ENCODE peak calls at places on chromosomes 2 and 18, in four cellular contexts. One of them, this sample, is unnamed. For H3K27me3, the result is how much of the 10 kb centered on the place peaks cover.

GRCh38 chr2:75429036-75429435 is 131.7 kb downstream of the EVA1A start:
- DNase-seq in HCT116: no peak
- DNase-seq in SK-N-SH: no peak
- DNase-seq in K562: no peak
- DNase-seq in this sample: no peak

GRCh38 chr2:6916736-6917070 is 509 bp upstream of the RNF144A start:
- DNase-seq in SK-N-SH: no peak
- DNase-seq in HCT116: no peak
- DNase-seq in K562: no peak
- DNase-seq in this sample: no peak

GRCh38 chr2:150486539-150487484 is 655 bp downstream of the RND3 start:
- DNase-seq in SK-N-SH: peak
- DNase-seq in HCT116: no peak
- DNase-seq in K562: no peak
- DNase-seq in this sample: no peak

GRCh38 chr2:159622966-159623365 is 6.6 kb upstream of the BAZ2B start:
- DNase-seq in K562: no peak
- DNase-seq in HCT116: no peak
- DNase-seq in SK-N-SH: no peak
- DNase-seq in this sample: no peak

GRCh38 chr2:216371756-216372702 is at the start of gene MARCHF4:
- DNase-seq in K562: peak
- DNase-seq in HCT116: no peak
- DNase-seq in SK-N-SH: peak
- DNase-seq in this sample: peak

GRCh38 chr2:85994897-85995647 is 106.3 kb upstream of the ST3GAL5 start:
- DNase-seq in HCT116: no peak
- DNase-seq in SK-N-SH: no peak
- DNase-seq in K562: no peak
- DNase-seq in this sample: no peak

GRCh38 chr18:58176915-58177717 is 133.1 kb downstream of the NEDD4L start:
- DNase-seq in HCT116: no peak
- DNase-seq in SK-N-SH: no peak
- DNase-seq in K562: no peak
- DNase-seq in this sample: no peak

GRCh38 chr2:85889648-85890281 is 975 bp upstream of the ST3GAL5 start:
- DNase-seq in K562: no peak
- DNase-seq in HCT116: no peak
- DNase-seq in SK-N-SH: no peak
- DNase-seq in this sample: no peak

GRCh38 chr2:240919161-240919781 is 13.1 kb downstream of the CROCC2 start:
- DNase-seq in HCT116: no peak
- DNase-seq in K562: no peak
- DNase-seq in SK-N-SH: peak
- DNase-seq in this sample: no peak

GRCh38 chr2:225788571-225788970 is 389.1 kb downstream of the NYAP2 start:
- DNase-seq in HCT116: no peak
- DNase-seq in SK-N-SH: no peak
- DNase-seq in K562: no peak
- DNase-seq in this sample: no peak

GRCh38 chr2:40463112-40463511 is 11.2 kb upstream of the SLC8A1 start:
- DNase-seq in SK-N-SH: no peak
- DNase-seq in HCT116: no peak
- DNase-seq in K562: no peak
- DNase-seq in this sample: no peak

GRCh38 chr2:226579519-226579918 is 220.1 kb downstream of the IRS1 start:
- DNase-seq in HCT116: no peak
- DNase-seq in K562: no peak
- DNase-seq in SK-N-SH: no peak
- DNase-seq in this sample: no peak

GRCh38 chr2:192140236-192140839 is 54.4 kb downstream of the TMEFF2 start:
- DNase-seq in SK-N-SH: no peak
- DNase-seq in HCT116: no peak
- DNase-seq in K562: no peak
- DNase-seq in this sample: no peak

GRCh38 chr2:26327291-26328272 is 18.4 kb upstream of the SELENOI start:
- DNase-seq in SK-N-SH: no peak
- DNase-seq in K562: no peak
- DNase-seq in HCT116: no peak
- DNase-seq in this sample: no peak

GRCh38 chr2:148447877-148448276 is 196.7 kb upstream of the EPC2 start:
- DNase-seq in SK-N-SH: no peak
- DNase-seq in HCT116: no peak
- DNase-seq in K562: no peak
- DNase-seq in this sample: no peak

GRCh38 chr2:15145919-15146318 is 415.2 kb downstream of the NBAS start:
- DNase-seq in K562: no peak
- DNase-seq in SK-N-SH: no peak
- DNase-seq in HCT116: no peak
- DNase-seq in this sample: no peak

GRCh38 chr18:74329688-74330205 is 14.1 kb downstream of the C18orf63 start:
- DNase-seq in HCT116: no peak
- DNase-seq in K562: no peak
- DNase-seq in SK-N-SH: no peak
- DNase-seq in this sample: no peak

GRCh38 chr2:9665903-9666302 is 35.1 kb upstream of the YWHAQ start:
- DNase-seq in HCT116: no peak
- DNase-seq in K562: no peak
- DNase-seq in SK-N-SH: no peak
- DNase-seq in this sample: no peak

GRCh38 chr2:44579837-44580230 is 218.1 kb downstream of the CAMKMT start:
- DNase-seq in SK-N-SH: no peak
- DNase-seq in HCT116: no peak
- DNase-seq in K562: no peak
- DNase-seq in this sample: no peak

GRCh38 chr2:127658146-127658545 is 12.2 kb downstream of the GPR17 start:
- DNase-seq in HCT116: no peak
- DNase-seq in K562: no peak
- DNase-seq in SK-N-SH: no peak
- DNase-seq in this sample: no peak

GRCh38 chr2:43217228-43218220 is 8.9 kb downstream of the ZFP36L2 start:
- DNase-seq in HCT116: no peak
- DNase-seq in SK-N-SH: no peak
- DNase-seq in K562: no peak
- DNase-seq in this sample: peak

GRCh38 chr2:126730655-126731054 is 74.7 kb downstream of the GYPC start:
- DNase-seq in K562: no peak
- DNase-seq in HCT116: no peak
- DNase-seq in SK-N-SH: no peak
- DNase-seq in this sample: no peak

GRCh38 chr2:46462936-46463335 is 16.4 kb upstream of the TMEM247 start:
- DNase-seq in HCT116: no peak
- DNase-seq in SK-N-SH: no peak
- DNase-seq in K562: no peak
- DNase-seq in this sample: no peak

GRCh38 chr2:223097888-223098383 is 45.9 kb downstream of the KCNE4 start:
- DNase-seq in HCT116: no peak
- DNase-seq in K562: no peak
- DNase-seq in SK-N-SH: no peak
- DNase-seq in this sample: no peak

GRCh38 chr2:223102040-223102899 is 50.3 kb downstream of the KCNE4 start:
- DNase-seq in SK-N-SH: no peak
- DNase-seq in HCT116: peak
- DNase-seq in K562: no peak
- DNase-seq in this sample: no peak

GRCh38 chr2:223099561-223099960 is 47.6 kb downstream of the KCNE4 start:
- DNase-seq in SK-N-SH: no peak
- DNase-seq in K562: no peak
- DNase-seq in HCT116: no peak
- DNase-seq in this sample: no peak

GRCh38 chr2:223101340-223102039 is 49.5 kb downstream of the KCNE4 start:
- DNase-seq in SK-N-SH: peak
- DNase-seq in K562: peak
- DNase-seq in HCT116: peak
- DNase-seq in this sample: peak

GRCh38 chr2:223100061-223100511 is 48.1 kb downstream of the KCNE4 start:
- DNase-seq in HCT116: no peak
- DNase-seq in SK-N-SH: no peak
- DNase-seq in K562: no peak
- DNase-seq in this sample: no peak
- TF ChIP-seq YY1 in HCT116: no peak
- TF ChIP-seq YY1 in SK-N-SH: no peak
- TF ChIP-seq YY1 in K562: no peak
- TF ChIP-seq YY1 in this sample: no peak

GRCh38 chr2:104853926-104854506 is at the start of gene POU3F3:
- DNase-seq in K562: no peak
- DNase-seq in SK-N-SH: peak
- DNase-seq in HCT116: no peak
- DNase-seq in this sample: peak

GRCh38 chr2:104853401-104853925 is 452 bp upstream of the POU3F3 start:
- DNase-seq in HCT116: no peak
- DNase-seq in K562: no peak
- DNase-seq in SK-N-SH: peak
- DNase-seq in this sample: no peak

GRCh38 chr2:104850322-104851184 is 3.4 kb upstream of the POU3F3 start:
- DNase-seq in HCT116: no peak
- DNase-seq in SK-N-SH: no peak
- DNase-seq in K562: no peak
- DNase-seq in this sample: no peak

GRCh38 chr2:104851236-104852160 is 2.4 kb upstream of the POU3F3 start:
- DNase-seq in SK-N-SH: no peak
- DNase-seq in K562: no peak
- DNase-seq in HCT116: no peak
- DNase-seq in this sample: no peak

DNA sequence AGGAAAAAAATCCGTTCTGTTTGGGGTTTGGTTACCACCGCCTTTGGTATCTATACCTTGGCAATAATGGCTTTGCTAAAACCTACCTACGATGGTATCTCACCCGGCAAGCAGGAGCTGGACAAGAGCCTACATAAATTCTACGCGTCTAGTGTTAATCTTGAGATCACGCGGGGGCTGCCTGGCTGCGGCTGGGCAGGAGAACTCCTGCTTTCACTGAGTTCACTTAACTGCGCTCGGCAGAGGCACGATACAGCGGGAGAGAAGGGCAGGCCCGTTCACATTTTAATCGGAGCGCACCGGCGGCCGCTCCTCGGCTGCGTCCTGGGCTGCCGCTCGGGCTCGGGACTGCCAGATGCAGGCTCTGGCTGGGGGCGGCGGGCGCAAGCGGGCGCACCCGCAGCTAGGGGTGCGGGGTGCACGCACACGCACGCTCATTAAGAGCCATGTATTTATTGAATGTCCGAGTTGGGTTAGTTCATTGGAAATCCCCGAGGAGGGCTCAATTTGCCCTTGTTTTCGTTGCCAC is 1.7 kb upstream of the POU3F3 start:
- DNase-seq in SK-N-SH: peak
- DNase-seq in HCT116: no peak
- DNase-seq in K562: no peak
- DNase-seq in this sample: no peak
- H3K27me3 ChIP-seq in SK-N-SH: half or more
- H3K27me3 ChIP-seq in HCT116: under half
- H3K27me3 ChIP-seq in K562: under half
- H3K27me3 ChIP-seq in this sample: half or more

GRCh38 chr2:64582774-64583340 is 58.7 kb downstream of the AFTPH start:
- DNase-seq in HCT116: no peak
- DNase-seq in SK-N-SH: no peak
- DNase-seq in K562: no peak
- DNase-seq in this sample: no peak

GRCh38 chr2:64591188-64591587 is 62.5 kb downstream of the SERTAD2 start:
- DNase-seq in K562: no peak
- DNase-seq in HCT116: no peak
- DNase-seq in SK-N-SH: no peak
- DNase-seq in this sample: no peak

GRCh38 chr2:64586054-64586453 is 61.9 kb downstream of the AFTPH start:
- DNase-seq in K562: no peak
- DNase-seq in HCT116: no peak
- DNase-seq in SK-N-SH: no peak
- DNase-seq in this sample: no peak

GRCh38 chr2:64581777-64582539 is 57.8 kb downstream of the AFTPH start:
- DNase-seq in HCT116: no peak
- DNase-seq in K562: no peak
- DNase-seq in SK-N-SH: no peak
- DNase-seq in this sample: no peak

DNA sequence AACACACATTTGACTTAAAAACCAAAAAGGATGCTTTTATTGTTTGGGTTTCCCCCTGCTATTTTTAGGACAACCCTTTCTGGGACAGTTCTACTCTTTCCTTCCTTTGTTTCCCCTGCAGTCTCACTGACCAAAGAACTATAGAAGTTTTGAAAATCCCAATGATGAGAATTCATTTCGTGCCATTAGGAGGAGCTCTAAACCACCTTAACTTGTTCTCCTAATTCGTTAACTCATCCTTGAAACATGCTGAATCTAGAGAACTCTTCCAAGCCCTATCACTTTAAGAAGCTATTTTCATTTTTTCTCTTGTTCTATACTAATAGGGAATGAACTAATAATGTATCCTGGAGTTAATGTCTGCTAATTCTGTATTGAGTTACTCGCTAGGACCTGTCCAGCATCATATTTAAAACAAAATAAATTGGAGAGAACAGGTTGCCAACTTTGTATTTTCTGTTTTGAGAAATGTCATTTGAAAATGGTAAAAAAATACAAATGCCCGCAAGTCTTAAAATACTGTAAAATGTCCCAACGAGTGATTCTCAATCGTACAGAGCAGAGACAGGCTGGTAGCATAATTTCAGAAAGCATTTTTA is 62.9 kb downstream of the AFTPH start:
- DNase-seq in SK-N-SH: no peak
- DNase-seq in HCT116: peak
- DNase-seq in K562: peak
- DNase-seq in this sample: no peak
- TF ChIP-seq YY1 in SK-N-SH: no peak
- TF ChIP-seq YY1 in HCT116: no peak
- TF ChIP-seq YY1 in K562: no peak
- TF ChIP-seq YY1 in this sample: no peak

GRCh38 chr18:4196358-4196757 is 258.7 kb downstream of the DLGAP1 start:
- DNase-seq in K562: no peak
- DNase-seq in SK-N-SH: no peak
- DNase-seq in HCT116: no peak
- DNase-seq in this sample: no peak
- H3K27me3 ChIP-seq in K562: under half
- H3K27me3 ChIP-seq in SK-N-SH: under half
- H3K27me3 ChIP-seq in HCT116: under half
- H3K27me3 ChIP-seq in this sample: under half

GRCh38 chr2:152383702-152384101 is 48.7 kb downstream of the FMNL2 start:
- DNase-seq in K562: no peak
- DNase-seq in HCT116: no peak
- DNase-seq in SK-N-SH: no peak
- DNase-seq in this sample: no peak
- TF ChIP-seq YY1 in K562: no peak
- TF ChIP-seq YY1 in HCT116: no peak
- TF ChIP-seq YY1 in SK-N-SH: no peak
- TF ChIP-seq YY1 in this sample: no peak

GRCh38 chr2:242036653-242036950 is 167.1 kb downstream of the RTP5 start:
- DNase-seq in HCT116: no peak
- DNase-seq in SK-N-SH: no peak
- DNase-seq in K562: no peak
- DNase-seq in this sample: no peak
- H3K27me3 ChIP-seq in HCT116: under half
- H3K27me3 ChIP-seq in SK-N-SH: under half
- H3K27me3 ChIP-seq in K562: half or more
- H3K27me3 ChIP-seq in this sample: half or more